ENCODE peak calls at places on chromosomes 3 and 15, in eight cellular contexts. One of them, this sample, is unnamed.

GRCh38 chr15:77709135-77709886 is 76.6 kb upstream of the LINGO1 start:
- DNase-seq in brain pericyte: no peak
- DNase-seq in testis: no peak
- DNase-seq in lung: no peak
- DNase-seq in cardiac fibroblast: no peak
- DNase-seq in naive thymus-derived CD8-positive, alpha-beta T cell: no peak
- DNase-seq in lower leg skin: no peak
- DNase-seq in activated CD4-positive, alpha-beta T cell treated with anti-CD3 and anti-CD28 coated beads, Interleukin-2, amount 50 U/mL, for 1 hour: no peak
- DNase-seq in this sample: no peak

GRCh38 chr15:64911317-64912186 is at the start of gene ANKDD1A:
- DNase-seq in brain pericyte: no peak
- DNase-seq in testis: peak
- DNase-seq in lung: peak
- DNase-seq in cardiac fibroblast: peak
- DNase-seq in naive thymus-derived CD8-positive, alpha-beta T cell: peak
- DNase-seq in lower leg skin: no peak
- DNase-seq in activated CD4-positive, alpha-beta T cell treated with anti-CD3 and anti-CD28 coated beads, Interleukin-2, amount 50 U/mL, for 1 hour: peak
- DNase-seq in this sample: no peak

GRCh38 chr3:126537730-126538281 is 13.9 kb downstream of the CHST13 start:
- DNase-seq in brain pericyte: no peak
- DNase-seq in testis: no peak
- DNase-seq in lung: no peak
- DNase-seq in cardiac fibroblast: no peak
- DNase-seq in naive thymus-derived CD8-positive, alpha-beta T cell: no peak
- DNase-seq in lower leg skin: no peak
- DNase-seq in activated CD4-positive, alpha-beta T cell treated with anti-CD3 and anti-CD28 coated beads, Interleukin-2, amount 50 U/mL, for 1 hour: no peak
- DNase-seq in this sample: no peak

GRCh38 chr15:27458370-27459084 is 487.5 kb downstream of the GABRG3 start:
- DNase-seq in brain pericyte: no peak
- DNase-seq in testis: no peak
- DNase-seq in lung: no peak
- DNase-seq in cardiac fibroblast: no peak
- DNase-seq in naive thymus-derived CD8-positive, alpha-beta T cell: no peak
- DNase-seq in lower leg skin: no peak
- DNase-seq in activated CD4-positive, alpha-beta T cell treated with anti-CD3 and anti-CD28 coated beads, Interleukin-2, amount 50 U/mL, for 1 hour: no peak
- DNase-seq in this sample: no peak

GRCh38 chr3:10983219-10983916 is 9.2 kb upstream of the SLC6A1 start:
- DNase-seq in brain pericyte: no peak
- DNase-seq in testis: peak
- DNase-seq in lung: peak
- DNase-seq in cardiac fibroblast: peak
- DNase-seq in naive thymus-derived CD8-positive, alpha-beta T cell: peak
- DNase-seq in lower leg skin: peak
- DNase-seq in activated CD4-positive, alpha-beta T cell treated with anti-CD3 and anti-CD28 coated beads, Interleukin-2, amount 50 U/mL, for 1 hour: no peak
- DNase-seq in this sample: no peak

GRCh38 chr3:133330043-133330442 is 69.8 kb upstream of the BFSP2 start:
- DNase-seq in brain pericyte: no peak
- DNase-seq in testis: no peak
- DNase-seq in lung: no peak
- DNase-seq in cardiac fibroblast: no peak
- DNase-seq in naive thymus-derived CD8-positive, alpha-beta T cell: no peak
- DNase-seq in lower leg skin: no peak
- DNase-seq in activated CD4-positive, alpha-beta T cell treated with anti-CD3 and anti-CD28 coated beads, Interleukin-2, amount 50 U/mL, for 1 hour: no peak
- DNase-seq in this sample: peak

GRCh38 chr15:31471731-31472430 is 145.2 kb downstream of the KLF13 start:
- DNase-seq in brain pericyte: no peak
- DNase-seq in testis: peak
- DNase-seq in lung: no peak
- DNase-seq in cardiac fibroblast: peak
- DNase-seq in naive thymus-derived CD8-positive, alpha-beta T cell: no peak
- DNase-seq in lower leg skin: peak
- DNase-seq in activated CD4-positive, alpha-beta T cell treated with anti-CD3 and anti-CD28 coated beads, Interleukin-2, amount 50 U/mL, for 1 hour: no peak
- DNase-seq in this sample: peak

GRCh38 chr15:43153269-43153668 is 19.9 kb downstream of the TMEM62 start:
- DNase-seq in brain pericyte: no peak
- DNase-seq in testis: no peak
- DNase-seq in lung: no peak
- DNase-seq in cardiac fibroblast: no peak
- DNase-seq in naive thymus-derived CD8-positive, alpha-beta T cell: no peak
- DNase-seq in lower leg skin: no peak
- DNase-seq in activated CD4-positive, alpha-beta T cell treated with anti-CD3 and anti-CD28 coated beads, Interleukin-2, amount 50 U/mL, for 1 hour: no peak
- DNase-seq in this sample: no peak